ENCODE peak calls at places on chromosomes 7 and 10, in nine cellular contexts. H is stimulated activated CD8-positive, alpha-beta memory T cell treated with anti-CD3 and anti-CD28 coated beads, Interleukin-2, amount 100 ng/mL, for 1 hour; J is activated T-cell treated with anti-CD3 and anti-CD28 coated beads, Interleukin-2, amount 50 U/mL, for 72 hours; L is activated CD8-positive, alpha-beta memory T cell treated with anti-CD3 and anti-CD28 coated beads for 48 hours; N is activated CD4-positive, alpha-beta T cell treated with anti-CD3 and anti-CD28 coated beads, Interleukin-2, amount 50 U/mL, for 24 hours; S is Ammon's horn; E is cardiac muscle cell; Z is body of pancreas; G is adipocyte. A is an unnamed sample.

GRCh38 chr7:137873524-137873923 is 26.8 kb upstream of the DGKI start:
- DNase-seq in E (peak), L (no peak), J (peak), Z (no peak), N (no peak), G (peak), H (no peak), S (no peak), A (no peak)

GRCh38 chr7:32890553-32891045 is 961 bp downstream of the KBTBD2 start:
- DNase-seq in J (peak), E (peak), N (peak), L (no peak), G (peak), Z (peak), S (peak), H (peak), A (peak)

GRCh38 chr10:123781324-123781900 is 110.2 kb downstream of the CPXM2 start:
- DNase-seq in L (no peak), E (no peak), G (no peak), J (no peak), H (no peak), Z (no peak), N (no peak), S (no peak), A (no peak)

GRCh38 chr10:66835400-66835799 is 90.4 kb upstream of the LRRTM3 start:
- DNase-seq in S (no peak), H (no peak), E (no peak), L (no peak), G (no peak), N (no peak), Z (peak), J (no peak), A (no peak)

GRCh38 chr10:76270464-76270863 is 839.0 kb downstream of the LRMDA start:
- DNase-seq in H (no peak), E (no peak), N (no peak), S (no peak), J (no peak), G (peak), Z (no peak), L (no peak), A (no peak)

GRCh38 chr10:103872137-103872933 is 17.0 kb upstream of the SH3PXD2A start:
- DNase-seq in J (no peak), G (no peak), H (no peak), N (no peak), L (no peak), Z (no peak), S (no peak), E (no peak), A (no peak)

GRCh38 chr7:45106820-45107219 is 4.7 kb downstream of the TBRG4 start:
- DNase-seq in S (no peak), J (no peak), L (no peak), N (no peak), Z (no peak), G (no peak), H (no peak), E (no peak), A (no peak)

GRCh38 chr10:92972066-92972870 is 88.3 kb upstream of the CYP26C1 start:
- DNase-seq in E (peak), H (no peak), S (no peak), Z (peak), L (no peak), G (peak), N (no peak), J (no peak), A (no peak)

GRCh38 chr7:80150621-80151273 is 16.1 kb downstream of the GNAI1 start:
- DNase-seq in S (no peak), L (no peak), G (peak), H (no peak), Z (no peak), J (no peak), E (peak), N (no peak), A (no peak)

GRCh38 chr7:54242776-54243175 is 299.4 kb upstream of the VSTM2A start:
- DNase-seq in S (no peak), N (no peak), H (no peak), J (no peak), E (no peak), L (no peak), Z (no peak), G (no peak), A (no peak)

GRCh38 chr10:49394933-49395740 is 752 bp downstream of the DRGX start:
- DNase-seq in H (no peak), Z (no peak), S (no peak), G (peak), N (no peak), E (no peak), J (no peak), L (no peak), A (no peak)

GRCh38 chr10:81792729-81793128 is 82.3 kb upstream of the NRG3 start:
- DNase-seq in N (no peak), H (no peak), S (no peak), G (no peak), Z (no peak), L (no peak), E (no peak), J (no peak), A (no peak)

GRCh38 chr7:129066290-129067131 is 11.6 kb upstream of the TNPO3 start:
- DNase-seq in Z (no peak), H (no peak), J (no peak), G (peak), L (no peak), N (no peak), E (peak), S (no peak), A (peak)

GRCh38 chr10:11320809-11321520 is 290.5 kb downstream of the USP6NL start:
- DNase-seq in H (no peak), G (no peak), Z (no peak), N (no peak), E (no peak), J (no peak), L (no peak), S (no peak), A (no peak)

GRCh38 chr10:34348917-34349509 is 466.1 kb downstream of the PARD3 start:
- DNase-seq in E (no peak), Z (no peak), H (no peak), L (no peak), J (no peak), N (no peak), S (no peak), G (no peak), A (no peak)

GRCh38 chr7:127474457-127474856 is 81.9 kb upstream of the ZNF800 start:
- DNase-seq in E (peak), L (no peak), Z (no peak), H (no peak), G (no peak), S (no peak), N (no peak), J (no peak), A (no peak)

GRCh38 chr7:137715546-137715945 is 131.2 kb downstream of the DGKI start:
- DNase-seq in G (peak), H (no peak), N (no peak), J (no peak), L (no peak), S (no peak), E (no peak), Z (no peak), A (no peak)

GRCh38 chr7:111067682-111068081 is 23.2 kb upstream of the LRRN3 start:
- DNase-seq in H (no peak), J (no peak), S (no peak), Z (no peak), E (no peak), L (no peak), N (no peak), G (no peak), A (no peak)

GRCh38 chr7:55548295-55548731 is 24.0 kb downstream of the VOPP1 start:
- DNase-seq in J (no peak), G (no peak), Z (no peak), L (no peak), N (no peak), H (no peak), E (no peak), S (no peak), A (no peak)

GRCh38 chr10:100245484-100246220 is 16.3 kb upstream of the CHUK start:
- DNase-seq in N (no peak), Z (no peak), G (peak), L (no peak), J (no peak), E (peak), H (no peak), S (no peak), A (no peak)

GRCh38 chr10:61750943-61751471 is 88.3 kb downstream of the CABCOCO1 start:
- DNase-seq in J (peak), N (peak), L (peak), H (peak), S (peak), E (peak), G (peak), Z (peak), A (peak)

GRCh38 chr7:8597565-8597964 is 164.2 kb downstream of the NXPH1 start:
- DNase-seq in J (no peak), H (no peak), L (no peak), Z (no peak), G (no peak), N (no peak), E (no peak), S (no peak), A (no peak)

GRCh38 chr7:48285365-48285764 is 114.1 kb downstream of the ABCA13 start:
- DNase-seq in Z (no peak), H (no peak), N (no peak), E (no peak), L (no peak), S (no peak), G (peak), J (no peak), A (no peak)

GRCh38 chr7:115133248-115133647 is 211.4 kb downstream of the MDFIC start:
- DNase-seq in H (no peak), S (no peak), Z (no peak), G (no peak), N (no peak), L (no peak), J (no peak), E (no peak), A (no peak)

GRCh38 chr7:46603780-46604725 is 683.0 kb upstream of the IGFBP3 start:
- DNase-seq in E (peak), Z (peak), L (no peak), H (no peak), G (peak), S (peak), J (no peak), N (no peak), A (no peak)

GRCh38 chr10:108911814-108912541 is 1011.3 kb downstream of the XPNPEP1 start:
- DNase-seq in J (no peak), H (no peak), E (peak), G (peak), S (peak), L (no peak), Z (peak), N (no peak), A (peak)

GRCh38 chr10:132297521-132297920 is 10.2 kb downstream of the STK32C start:
- DNase-seq in Z (no peak), N (no peak), L (no peak), E (no peak), J (no peak), H (no peak), S (no peak), G (no peak), A (no peak)

GRCh38 chr7:42237891-42238531 is 1.0 kb upstream of the GLI3 start:
- DNase-seq in S (peak), L (no peak), J (no peak), E (peak), H (no peak), G (peak), N (no peak), Z (peak), A (peak)

GRCh38 chr7:70063796-70064423 is 465.6 kb downstream of the AUTS2 start:
- DNase-seq in L (no peak), H (no peak), E (no peak), N (no peak), G (no peak), J (no peak), Z (no peak), S (no peak), A (no peak)

GRCh38 chr10:91740353-91740924 is 57.8 kb upstream of the TNKS2 start:
- DNase-seq in N (no peak), G (no peak), L (no peak), S (no peak), E (no peak), J (no peak), Z (no peak), H (no peak), A (no peak)

GRCh38 chr10:110681023-110681681 is 37.0 kb downstream of the RBM20 start:
- DNase-seq in G (peak), E (peak), L (no peak), S (peak), N (no peak), H (no peak), Z (peak), J (peak), A (peak)

GRCh38 chr7:102042016-102042656 is 224.7 kb downstream of the CUX1 start:
- DNase-seq in S (no peak), G (peak), H (no peak), L (no peak), J (no peak), N (no peak), E (peak), Z (no peak), A (no peak)

GRCh38 chr10:86057708-86058107 is 308.9 kb downstream of the GRID1 start:
- DNase-seq in E (no peak), S (no peak), H (no peak), J (no peak), Z (no peak), L (no peak), N (no peak), G (no peak), A (no peak)

GRCh38 chr7:99843808-99844207 is 16.0 kb downstream of the CYP3A43 start:
- DNase-seq in N (no peak), Z (no peak), L (no peak), H (no peak), G (no peak), E (peak), S (no peak), J (no peak), A (no peak)